ENCODE peak calls at places on chromosome 16, in eight cellular contexts. A is activated effector memory CD4-positive, alpha-beta T cell treated with anti-CD3 and anti-CD28 coated beads, Interleukin-2, amount 50 U/mL, for 16 hours; S is Peyer's patch; U is renal cortical epithelial cell; L is left lung; M is T-helper 2 cell; R is NCI-H748 treated with DMSO at 0.1 percent for 48 hours; P is stimulated activated CD4-positive, alpha-beta T cell treated with anti-CD3 and anti-CD28 coated beads, Interleukin-2, amount 100 ng/mL, for 48 hours. X is an unnamed sample.
A peak's percentile ranks its signal among the peaks of the same experiment; 100 is the strongest.

GRCh38 chr16:23501291-23501690 is 9.0 kb downstream of the GGA2 start:
- DNase-seq in R (no peak), L (no peak), U (no peak), P (no peak), A (no peak), S (no peak), M (no peak), X (no peak)

GRCh38 chr16:30185683-30186421 is 2.5 kb downstream of the CORO1A start:
- DNase-seq in A (peak; percentile 92), M (peak; percentile 43), L (peak; percentile 77), P (peak; percentile 65), S (peak; percentile 59), U (no peak), R (no peak), X (peak; percentile 96)

GRCh38 chr16:53369921-53370320 is 64.3 kb upstream of the RBL2 start:
- DNase-seq in P (no peak), L (no peak), S (no peak), A (no peak), R (no peak), M (no peak), U (peak; percentile 2), X (no peak)

GRCh38 chr16:81664153-81664552 is 114.9 kb upstream of the PLCG2 start:
- DNase-seq in M (no peak), S (no peak), A (no peak), R (no peak), U (no peak), L (no peak), P (no peak), X (no peak)

GRCh38 chr16:66295761-66296546 is 70.5 kb upstream of the CDH5 start:
- DNase-seq in R (no peak), M (no peak), A (peak; percentile 44), P (no peak), U (no peak), L (peak; percentile 26), S (peak; percentile 4), X (peak; percentile 33)

GRCh38 chr16:74700206-74701040 is at the start of gene MLKL:
- DNase-seq in U (no peak), M (peak; percentile 34), P (peak; percentile 41), A (peak; percentile 87), S (peak; percentile 75), R (peak; percentile 18), L (peak; percentile 77), X (peak; percentile 93)

GRCh38 chr16:19520861-19521331 is 1.0 kb downstream of the GDE1 start:
- DNase-seq in A (no peak), S (peak; percentile 58), P (no peak), L (no peak), U (peak; percentile 53), M (no peak), R (no peak), X (no peak)

GRCh38 chr16:711084-711483 is 3.8 kb upstream of the METRN start:
- DNase-seq in S (no peak), R (no peak), L (no peak), U (no peak), M (no peak), A (no peak), P (no peak), X (no peak)

GRCh38 chr16:23901178-23902131 is 65.7 kb downstream of the PRKCB start:
- DNase-seq in L (no peak), A (no peak), S (no peak), R (no peak), U (no peak), P (no peak), M (no peak), X (no peak)

GRCh38 chr16:88810868-88811599 is 694 bp downstream of the APRT start:
- DNase-seq in L (peak; percentile 83), M (peak; percentile 35), R (peak; percentile 16), U (peak; percentile 47), A (peak; percentile 87), S (peak; percentile 86), P (peak; percentile 51), X (peak; percentile 95)

GRCh38 chr16:53789159-53789558 is 85.2 kb downstream of the FTO start:
- DNase-seq in P (no peak), M (no peak), L (no peak), U (peak; percentile 95), S (no peak), R (no peak), A (no peak), X (no peak)